ENCODE peak calls at places on chromosomes 7 and 10, in nine cellular contexts. Y is fibroblast of lung, I is Peyer's patch, D is spleen, W is astrocyte, J is SK-N-SH, O is GM23248, N is cardiac muscle cell, B is heart left ventricle. V is an unnamed sample. For H3K4me1, the result is how much of the 10 kb centered on the place peaks cover.

GRCh38 chr10:101567165-101568006 is 20.7 kb downstream of the POLL start:
- DNase-seq in Y (no peak), I (no peak), D (no peak), W (no peak), J (no peak), O (no peak), N (no peak), B (no peak), V (no peak)

GRCh38 chr10:74153123-74153522 is 2.1 kb downstream of the ADK start:
- DNase-seq in Y (peak), I (no peak), D (no peak), W (peak), J (peak), O (peak), N (peak), B (no peak), V (no peak)

GRCh38 chr10:96585726-96586418 is 940 bp downstream of the TM9SF3 start:
- DNase-seq in Y (no peak), I (no peak), D (no peak), W (peak), J (no peak), O (peak), N (peak), B (no peak), V (no peak)

GRCh38 chr7:116569737-116570136 is 44.9 kb downstream of the CAV1 start:
- DNase-seq in Y (peak), I (no peak), D (no peak), W (peak), J (no peak), O (peak), N (peak), B (no peak), V (no peak)

GRCh38 chr7:24825931-24826661 is 68.8 kb upstream of the GSDME start:
- DNase-seq in Y (peak), I (no peak), D (no peak), W (peak), J (no peak), O (peak), N (peak), B (no peak), V (no peak)

GRCh38 chr7:36406156-36406555 is 16.5 kb downstream of the ANLN start:
- DNase-seq in Y (peak), I (no peak), D (no peak), W (peak), J (no peak), O (no peak), N (peak), B (no peak), V (no peak)

GRCh38 chr10:44805461-44806210 is 105.5 kb upstream of the TMEM72 start:
- DNase-seq in Y (peak), I (no peak), D (no peak), W (peak), J (no peak), O (no peak), N (no peak), B (no peak), V (peak)

GRCh38 chr10:48670978-48671913 is 13.4 kb upstream of the WDFY4 start:
- DNase-seq in Y (no peak), I (peak), D (peak), W (no peak), J (no peak), O (no peak), N (no peak), B (no peak), V (no peak)

GRCh38 chr10:68179016-68179415 is 52.9 kb downstream of the ATOH7 start:
- DNase-seq in Y (no peak), I (no peak), D (no peak), W (no peak), J (no peak), O (no peak), N (no peak), B (no peak), V (no peak)

GRCh38 chr10:119306964-119307363 is 99.6 kb downstream of the GRK5 start:
- DNase-seq in Y (peak), I (no peak), D (no peak), W (peak), J (no peak), O (peak), N (no peak), B (no peak), V (no peak)

GRCh38 chr10:61842755-61843497 is 58.6 kb upstream of the ARID5B start:
- DNase-seq in Y (peak), I (no peak), D (no peak), W (peak), J (no peak), O (peak), N (peak), B (no peak), V (no peak)

GRCh38 chr7:139340808-139341057 is 404 bp upstream of the FMC1 start:
- DNase-seq in Y (no peak), I (peak), D (peak), W (no peak), J (no peak), O (no peak), N (no peak), B (no peak), V (no peak)

GRCh38 chr10:126749030-126749655 is 78.7 kb upstream of the C10orf90 start:
- DNase-seq in Y (peak), I (no peak), D (no peak), W (peak), J (peak), O (peak), N (peak), B (peak), V (peak)

GRCh38 chr7:130071701-130072622 is 1.6 kb downstream of the KLHDC10 start:
- DNase-seq in Y (peak), I (peak), D (no peak), W (peak), J (peak), O (peak), N (peak), B (peak), V (no peak)

GRCh38 chr7:95330194-95331003 is 6.1 kb upstream of the PON1 start:
- DNase-seq in Y (peak), I (no peak), D (no peak), W (no peak), J (no peak), O (peak), N (peak), B (no peak), V (no peak)

GRCh38 chr10:20863008-20863407 is 34.1 kb downstream of the NEBL start:
- DNase-seq in Y (no peak), I (no peak), D (no peak), W (no peak), J (no peak), O (no peak), N (no peak), B (no peak), V (no peak)

GRCh38 chr10:119131512-119132240 is 27.8 kb downstream of the DENND10 start:
- DNase-seq in Y (no peak), I (peak), D (no peak), W (no peak), J (no peak), O (peak), N (peak), B (no peak), V (no peak)

GRCh38 chr10:127926455-127926854 is 19.6 kb downstream of the PTPRE start:
- DNase-seq in Y (no peak), I (no peak), D (no peak), W (no peak), J (no peak), O (no peak), N (no peak), B (no peak), V (no peak)

GRCh38 chr7:36186359-36186758 is 33.3 kb downstream of the EEPD1 start:
- DNase-seq in Y (no peak), I (no peak), D (no peak), W (no peak), J (no peak), O (no peak), N (no peak), B (no peak), V (no peak)

GRCh38 chr10:115355162-115355760 is 262.1 kb downstream of the ATRNL1 start:
- DNase-seq in Y (peak), I (no peak), D (no peak), W (peak), J (peak), O (peak), N (peak), B (no peak), V (no peak)

GRCh38 chr7:128123291-128124037 is 92.2 kb upstream of the LRRC4 start:
- DNase-seq in Y (no peak), I (no peak), D (peak), W (no peak), J (peak), O (no peak), N (no peak), B (no peak), V (no peak)

GRCh38 chr7:1922071-1922869 is 252.2 kb downstream of the ELFN1 start:
- DNase-seq in Y (no peak), I (no peak), D (peak), W (no peak), J (peak), O (peak), N (no peak), B (no peak), V (no peak)

GRCh38 chr7:48046458-48046857 is 11.1 kb downstream of the C7orf57 start:
- DNase-seq in Y (no peak), I (no peak), D (no peak), W (no peak), J (no peak), O (no peak), N (no peak), B (no peak), V (no peak)

GRCh38 chr10:125161570-125162139 is 1.3 kb upstream of the CTBP2 start:
- DNase-seq in Y (no peak), I (no peak), D (peak), W (no peak), J (peak), O (no peak), N (no peak), B (no peak), V (no peak)

GRCh38 chr7:79933144-79933543 is 201.5 kb upstream of the GNAI1 start:
- DNase-seq in Y (peak), I (no peak), D (no peak), W (peak), J (no peak), O (peak), N (peak), B (no peak), V (no peak)

GRCh38 chr10:42887734-42888503 is 105.3 kb downstream of the BMS1 start:
- DNase-seq in Y (no peak), I (no peak), D (no peak), W (no peak), J (no peak), O (no peak), N (no peak), B (no peak), V (no peak)

GRCh38 chr10:24552346-24553016 is 171.2 kb downstream of the ARHGAP21 start:
- DNase-seq in Y (no peak), I (no peak), D (no peak), W (no peak), J (peak), O (peak), N (no peak), B (no peak), V (no peak)

GRCh38 chr10:25758041-25758457 is 176.0 kb upstream of the MYO3A start:
- DNase-seq in Y (peak), I (no peak), D (no peak), W (peak), J (peak), O (peak), N (peak), B (no peak), V (no peak)

GRCh38 chr7:39741942-39742623 is 118.7 kb downstream of the RALA start:
- DNase-seq in Y (peak), I (peak), D (no peak), W (peak), J (peak), O (peak), N (peak), B (no peak), V (peak)

GRCh38 chr10:102596506-102596971 is 47.7 kb upstream of the TRIM8 start:
- DNase-seq in Y (peak), I (no peak), D (no peak), W (peak), J (peak), O (peak), N (peak), B (peak), V (peak)

GRCh38 chr10:130230611-130231010 is 94.4 kb downstream of the GLRX3 start:
- DNase-seq in Y (no peak), I (no peak), D (peak), W (no peak), J (no peak), O (no peak), N (no peak), B (no peak), V (no peak)

GRCh38 chr7:134018321-134018720 is 108.8 kb upstream of the LRGUK start:
- DNase-seq in Y (no peak), I (no peak), D (no peak), W (no peak), J (no peak), O (no peak), N (no peak), B (no peak), V (no peak)

GRCh38 chr7:5523052-5523711 is 99.5 kb upstream of the TNRC18 start:
- DNase-seq in Y (peak), I (no peak), D (no peak), W (no peak), J (no peak), O (peak), N (peak), B (no peak), V (no peak)

GRCh38 chr7:84370114-84370513 is 175.5 kb upstream of the SEMA3A start:
- DNase-seq in Y (no peak), I (no peak), D (no peak), W (no peak), J (no peak), O (no peak), N (no peak), B (no peak), V (no peak)

GRCh38 chr10:121099601-121100000 is 248.4 kb downstream of the WDR11 start:
- DNase-seq in Y (peak), I (no peak), D (no peak), W (peak), J (no peak), O (no peak), N (peak), B (no peak), V (no peak)

GRCh38 chr10:12605580-12606405 is 256.4 kb downstream of the CAMK1D start:
- DNase-seq in Y (peak), I (peak), D (peak), W (peak), J (no peak), O (peak), N (peak), B (peak), V (peak)

GRCh38 chr7:140586517-140586916 is 54.1 kb downstream of the DENND2A start:
- DNase-seq in Y (no peak), I (no peak), D (peak), W (no peak), J (no peak), O (no peak), N (no peak), B (no peak), V (peak)

GRCh38 chr10:48551796-48552591 is 52.9 kb downstream of the ARHGAP22 start:
- DNase-seq in Y (peak), I (peak), D (no peak), W (peak), J (peak), O (peak), N (peak), B (peak), V (peak)

GRCh38 chr7:130371059-130371458 is 9.2 kb upstream of the CPA1 start:
- DNase-seq in Y (peak), I (no peak), D (no peak), W (no peak), J (no peak), O (peak), N (peak), B (no peak), V (no peak)

GRCh38 chr10:4068255-4069028 is 283.4 kb upstream of the KLF6 start:
- DNase-seq in Y (no peak), I (no peak), D (no peak), W (no peak), J (no peak), O (peak), N (no peak), B (no peak), V (no peak)
- H3K27ac ChIP-seq in Y (no peak), I (no peak), D (peak), W (no peak), J (no peak), O (peak), N (no peak), B (no peak), V (no peak)

GRCh38 chr7:87689374-87689773 is 61.2 kb downstream of the RUNDC3B start:
- DNase-seq in Y (no peak), I (no peak), D (no peak), W (no peak), J (no peak), O (no peak), N (no peak), B (no peak), V (no peak)
- H3K4me1 ChIP-seq in Y (under half), I (under half), D (under half), W (under half), J (under half), O (under half), N (under half), B (under half), V (under half)

GRCh38 chr10:123402021-123402420 is 247.8 kb downstream of the BUB3 start:
- DNase-seq in Y (no peak), I (no peak), D (no peak), W (no peak), J (no peak), O (no peak), N (no peak), B (no peak), V (no peak)
- H3K27ac ChIP-seq in Y (no peak), I (no peak), D (peak), W (no peak), J (no peak), O (no peak), N (no peak), B (no peak), V (no peak)

GRCh38 chr7:106057962-106058901 is 53.9 kb downstream of the SYPL1 start:
- DNase-seq in Y (no peak), I (peak), D (peak), W (no peak), J (no peak), O (peak), N (no peak), B (no peak), V (no peak)

GRCh38 chr7:106059556-106059955 is 52.6 kb downstream of the SYPL1 start:
- DNase-seq in Y (no peak), I (no peak), D (no peak), W (no peak), J (no peak), O (peak), N (peak), B (no peak), V (no peak)

GRCh38 chr7:106057204-106057961 is 54.7 kb downstream of the SYPL1 start:
- DNase-seq in Y (no peak), I (no peak), D (peak), W (no peak), J (no peak), O (no peak), N (no peak), B (no peak), V (no peak)

GRCh38 chr7:106060394-106060920 is 51.7 kb downstream of the SYPL1 start:
- DNase-seq in Y (no peak), I (no peak), D (no peak), W (no peak), J (no peak), O (no peak), N (no peak), B (no peak), V (no peak)

GRCh38 chr7:106058925-106059324 is 53.2 kb downstream of the SYPL1 start:
- DNase-seq in Y (no peak), I (no peak), D (no peak), W (no peak), J (peak), O (no peak), N (no peak), B (no peak), V (no peak)
- H3K4me1 ChIP-seq in Y (under half), I (under half), D (under half), W (under half), J (under half), O (under half), N (under half), B (under half), V (under half)

DNA sequence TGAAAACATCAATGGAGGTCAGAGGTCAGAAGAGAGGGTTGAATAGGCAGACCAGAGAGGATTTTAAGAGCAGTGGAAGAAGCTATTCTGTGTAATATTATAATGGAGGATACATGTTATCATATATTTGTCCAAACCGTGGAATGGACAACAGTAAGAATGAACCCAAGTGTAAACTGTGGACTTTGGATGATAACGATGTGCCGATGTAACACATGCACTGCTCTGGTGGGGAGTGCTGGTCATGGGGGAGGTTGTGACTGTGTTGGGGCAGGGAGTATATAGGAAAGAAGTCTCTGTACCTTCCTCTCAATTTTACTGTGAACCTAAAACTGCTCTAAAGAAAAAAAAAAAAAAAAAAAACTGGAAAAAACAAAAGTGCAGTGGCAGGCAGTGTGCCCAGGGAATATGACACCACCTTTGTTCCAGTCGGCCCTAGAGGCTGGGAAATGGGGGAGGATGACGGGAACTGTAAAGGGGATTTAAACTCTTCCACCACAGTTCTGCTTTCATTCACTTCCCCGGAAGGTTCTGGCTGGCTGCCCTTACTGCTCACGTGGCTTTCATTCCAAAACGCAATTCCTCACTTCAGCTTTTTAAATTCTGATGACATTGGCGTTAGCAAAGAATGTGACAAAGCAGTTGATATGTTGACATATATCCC is 113.7 kb upstream of the ANKRD1 start:
- DNase-seq in Y (peak), I (no peak), D (no peak), W (peak), J (no peak), O (peak), N (peak), B (peak), V (peak)
- H3K27ac ChIP-seq in Y (no peak), I (no peak), D (peak), W (no peak), J (peak), O (no peak), N (no peak), B (no peak), V (peak)

DNA sequence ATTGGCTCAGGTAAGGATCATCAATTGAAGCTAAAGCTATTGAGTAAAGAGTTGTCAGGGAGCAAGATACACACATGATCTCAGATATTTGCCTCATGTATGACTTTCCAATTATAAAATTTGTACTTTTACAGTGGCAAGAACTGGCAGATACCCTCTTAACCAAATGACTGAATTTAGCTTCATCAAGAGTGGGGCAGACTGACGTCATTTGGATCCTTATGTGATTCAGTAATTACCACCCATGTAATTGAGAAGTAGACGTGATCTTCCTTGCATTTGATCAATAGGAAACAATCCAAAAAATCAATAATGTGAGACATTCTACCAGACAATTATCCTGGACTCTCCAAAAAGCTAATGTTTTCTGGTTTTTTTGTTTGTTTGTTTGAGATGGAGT is 8.9 kb downstream of the LRRC72 start:
- DNase-seq in Y (no peak), I (no peak), D (no peak), W (no peak), J (no peak), O (no peak), N (no peak), B (no peak), V (no peak)
- H3K4me1 ChIP-seq in Y (under half), I (under half), D (under half), W (under half), J (under half), O (under half), N (under half), B (under half), V (under half)

DNA sequence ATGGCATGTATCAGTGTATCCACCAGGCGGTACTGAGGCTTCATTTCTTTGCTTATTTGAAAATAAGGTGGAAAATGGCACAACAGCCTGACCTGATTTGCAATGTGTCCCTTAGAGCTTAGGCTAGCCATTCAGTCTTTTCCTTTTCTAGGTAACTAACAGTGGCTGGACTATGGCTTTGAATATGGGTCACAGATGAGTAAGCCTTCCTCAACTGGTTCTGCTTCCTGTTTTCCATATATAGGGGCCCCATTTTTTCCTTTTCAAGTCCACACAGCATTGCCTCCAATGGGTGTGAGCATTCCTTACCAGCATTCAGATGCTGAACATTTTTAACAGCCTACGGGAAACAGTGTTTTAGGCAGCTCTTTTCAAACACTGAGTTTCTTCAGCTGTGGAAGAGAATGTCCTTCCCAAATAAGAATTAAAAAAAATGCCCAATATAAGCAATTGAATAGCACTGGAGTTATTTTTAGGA is 3.9 kb upstream of the ITGB1 start:
- DNase-seq in Y (peak), I (no peak), D (no peak), W (peak), J (no peak), O (peak), N (peak), B (no peak), V (no peak)
- H3K27ac ChIP-seq in Y (peak), I (peak), D (peak), W (peak), J (peak), O (peak), N (peak), B (peak), V (peak)

V was measured in left ventricle myocardium inferior.